ENCODE peak calls at places on chromosomes 12 and 14, in seven cellular contexts. X, T, R, E, D, S and P are unnamed samples.

GRCh38 chr14:81314443-81315175 is 85.5 kb downstream of the STON2 start:
- DNase-seq in X (no peak), T (no peak), R (no peak), E (no peak), D (no peak), S (no peak), P (peak; percentile 50)

GRCh38 chr14:57189070-57189469 is 79.6 kb downstream of the EXOC5 start:
- DNase-seq in X (no peak), T (no peak), R (no peak), E (no peak), D (no peak), S (no peak), P (peak; percentile 25)

GRCh38 chr14:24051789-24052655 is at the start of gene CARMIL3:
- DNase-seq in X (peak; percentile 93), T (peak; percentile 85), R (peak; percentile 77), E (peak; percentile 87), D (no peak), S (peak; percentile 70), P (peak; percentile 76)

GRCh38 chr14:36313898-36314297 is 6.5 kb downstream of the MBIP start:
- DNase-seq in X (no peak), T (no peak), R (no peak), E (no peak), D (no peak), S (no peak), P (no peak)

GRCh38 chr14:74019743-74020142 is 594 bp downstream of the BBOF1 start:
- DNase-seq in X (no peak), T (no peak), R (no peak), E (no peak), D (peak; percentile 60), S (no peak), P (no peak)

GRCh38 chr12:5066251-5066650 is 22.6 kb downstream of the KCNA5 start:
- DNase-seq in X (no peak), T (no peak), R (no peak), E (no peak), D (no peak), S (no peak), P (no peak)

GRCh38 chr14:101511620-101512395 is 49.5 kb upstream of the DIO3 start:
- DNase-seq in X (peak; percentile 47), T (peak; percentile 35), R (no peak), E (peak; percentile 33), D (no peak), S (no peak), P (no peak)

GRCh38 chr14:22599349-22599748 is 1.2 kb downstream of the ABHD4 start:
- DNase-seq in X (no peak), T (no peak), R (no peak), E (no peak), D (no peak), S (no peak), P (no peak)

GRCh38 chr12:39902823-39903222 is 203.1 kb downstream of the SLC2A13 start:
- DNase-seq in X (no peak), T (no peak), R (no peak), E (no peak), D (no peak), S (no peak), P (no peak)

GRCh38 chr14:21868442-21869046 is 194.9 kb upstream of the OR4E1 start:
- DNase-seq in X (no peak), T (no peak), R (no peak), E (no peak), D (peak; percentile 80), S (no peak), P (peak; percentile 33)

GRCh38 chr14:34781242-34781641 is 66.8 kb upstream of the CFL2 start:
- DNase-seq in X (no peak), T (no peak), R (no peak), E (no peak), D (peak; percentile 90), S (no peak), P (no peak)

GRCh38 chr12:12503384-12504078 is 59.1 kb downstream of the DUSP16 start:
- DNase-seq in X (no peak), T (no peak), R (no peak), E (no peak), D (no peak), S (no peak), P (peak; percentile 24)

GRCh38 chr14:101068958-101069549 is 165.5 kb upstream of the RTL1 start:
- DNase-seq in X (peak; percentile 43), T (peak; percentile 10), R (peak; percentile 34), E (peak; percentile 29), D (no peak), S (peak; percentile 14), P (no peak)

GRCh38 chr12:94952325-94952724 is 51.2 kb downstream of the NDUFA12 start:
- DNase-seq in X (no peak), T (no peak), R (no peak), E (no peak), D (no peak), S (no peak), P (no peak)

GRCh38 chr14:93903342-93904184 is 23.6 kb upstream of the FAM181A start:
- DNase-seq in X (no peak), T (no peak), R (no peak), E (peak; percentile 68), D (no peak), S (no peak), P (peak; percentile 75)

GRCh38 chr14:68568907-68569545 is 223.8 kb downstream of the ZFP36L1 start:
- DNase-seq in X (no peak), T (no peak), R (peak; percentile 38), E (no peak), D (no peak), S (no peak), P (no peak)

GRCh38 chr14:103607822-103608221 is 21.2 kb upstream of the KLC1 start:
- DNase-seq in X (no peak), T (no peak), R (no peak), E (no peak), D (no peak), S (no peak), P (no peak)

GRCh38 chr14:68602507-68602906 is 190.4 kb downstream of the ZFP36L1 start:
- DNase-seq in X (no peak), T (no peak), R (no peak), E (no peak), D (no peak), S (no peak), P (no peak)

GRCh38 chr14:42736408-42736807 is 1129.7 kb downstream of the LRFN5 start:
- DNase-seq in X (no peak), T (no peak), R (no peak), E (no peak), D (no peak), S (no peak), P (no peak)

GRCh38 chr12:18135086-18135485 is 45.1 kb upstream of the RERGL start:
- DNase-seq in X (no peak), T (no peak), R (no peak), E (no peak), D (no peak), S (no peak), P (no peak)

GRCh38 chr12:103495158-103495782 is 498 bp downstream of the C12orf42 start:
- DNase-seq in X (peak; percentile 82), T (peak; percentile 41), R (no peak), E (peak; percentile 75), D (no peak), S (peak; percentile 33), P (peak; percentile 85)

GRCh38 chr12:6970096-6970527 is 352 bp downstream of the PHB2 start:
- DNase-seq in X (no peak), T (no peak), R (no peak), E (peak; percentile 89), D (no peak), S (peak; percentile 62), P (no peak)

GRCh38 chr14:67817750-67818438 is 1.5 kb upstream of the ZFYVE26 start:
- DNase-seq in X (no peak), T (no peak), R (no peak), E (no peak), D (no peak), S (no peak), P (no peak)

GRCh38 chr14:93923586-93923985 is 3.6 kb upstream of the FAM181A start:
- DNase-seq in X (no peak), T (no peak), R (no peak), E (no peak), D (no peak), S (no peak), P (no peak)

GRCh38 chr14:89202413-89202812 is 214.6 kb downstream of the FOXN3 start:
- DNase-seq in X (no peak), T (no peak), R (no peak), E (no peak), D (no peak), S (no peak), P (no peak)

GRCh38 chr14:68888025-68888850 is 90.9 kb downstream of the ACTN1 start:
- DNase-seq in X (peak; percentile 48), T (no peak), R (peak; percentile 86), E (peak; percentile 63), D (peak; percentile 43), S (no peak), P (no peak)

GRCh38 chr12:47860279-47860841 is 40.7 kb upstream of the HDAC7 start:
- DNase-seq in X (no peak), T (no peak), R (no peak), E (no peak), D (no peak), S (no peak), P (no peak)

GRCh38 chr14:57866199-57866755 is 385 bp upstream of the SLC35F4 start:
- DNase-seq in X (peak; percentile 47), T (no peak), R (no peak), E (peak; percentile 41), D (no peak), S (no peak), P (peak; percentile 11)

GRCh38 chr12:94710933-94711332 is 60.6 kb upstream of the TMCC3 start:
- DNase-seq in X (no peak), T (no peak), R (no peak), E (no peak), D (no peak), S (no peak), P (peak; percentile 60)

GRCh38 chr14:77391441-77391840 is 14.3 kb downstream of the SAMD15 start:
- DNase-seq in X (no peak), T (no peak), R (no peak), E (no peak), D (no peak), S (no peak), P (peak; percentile 13)

GRCh38 chr12:88413561-88414095 is 166.6 kb downstream of the KITLG start:
- DNase-seq in X (no peak), T (no peak), R (no peak), E (no peak), D (no peak), S (no peak), P (no peak)
- TF ChIP-seq CTCF in X (no peak), T (no peak), R (no peak), E (no peak), D (no peak), S (no peak), P (no peak)

GRCh38 chr12:111546171-111546570 is 52.9 kb downstream of the ATXN2 start:
- DNase-seq in X (no peak), T (no peak), R (no peak), E (no peak), D (no peak), S (no peak), P (no peak)
- H3K36me3 ChIP-seq in X (peaks cover 82% of the 10 kb centered on the region), T (peaks cover 88% of the 10 kb centered on the region), R (peaks cover 83% of the 10 kb centered on the region), E (peaks cover 12% of the 10 kb centered on the region), D (peaks cover 24% of the 10 kb centered on the region), S (no peaks in the 10 kb centered on the region), P (peaks cover 50% of the 10 kb centered on the region)

GRCh38 chr14:54590481-54590880 is 23.6 kb downstream of the SAMD4A start:
- DNase-seq in X (no peak), T (no peak), R (no peak), E (no peak), D (no peak), S (no peak), P (no peak)
- H3K27ac ChIP-seq in X (no peak overlapping the region), T (no peak overlapping the region), R (peak overlapping the region; percentile 41), E (no peak overlapping the region), D (no peak overlapping the region), S (no peak overlapping the region), P (no peak overlapping the region)

GRCh38 chr12:130195776-130196175 is 33.5 kb downstream of the FZD10 start:
- DNase-seq in X (no peak), T (no peak), R (no peak), E (no peak), D (no peak), S (no peak), P (no peak)
- TF ChIP-seq CTCF in X (no peak), T (no peak), R (no peak), E (no peak), D (no peak), S (no peak), P (no peak)